ENCODE peak calls at places on chromosome 20, in nine cellular contexts. One of them, this sample, is unnamed.

GRCh38 chr20:32752458-32753250 is 9.4 kb upstream of the COMMD7 start:
- DNase-seq in testis: no peak
- DNase-seq in upper lobe of right lung: no peak
- DNase-seq in hepatocyte: no peak
- DNase-seq in GM12878: no peak
- DNase-seq in CD8-positive, alpha-beta memory T cell: no peak
- DNase-seq in NB4: peak; percentile 57
- DNase-seq in GM12865: no peak
- DNase-seq in BJ: no peak
- DNase-seq in this sample: no peak

GRCh38 chr20:59063358-59064213 is 21.0 kb upstream of the PRELID3B start:
- DNase-seq in testis: no peak
- DNase-seq in upper lobe of right lung: no peak
- DNase-seq in hepatocyte: peak; percentile 57
- DNase-seq in GM12878: no peak
- DNase-seq in CD8-positive, alpha-beta memory T cell: no peak
- DNase-seq in NB4: no peak
- DNase-seq in GM12865: no peak
- DNase-seq in BJ: no peak
- DNase-seq in this sample: no peak

GRCh38 chr20:5973971-5974370 is 23.5 kb downstream of the MCM8 start:
- DNase-seq in testis: no peak
- DNase-seq in upper lobe of right lung: no peak
- DNase-seq in hepatocyte: no peak
- DNase-seq in GM12878: no peak
- DNase-seq in CD8-positive, alpha-beta memory T cell: no peak
- DNase-seq in NB4: peak; percentile 68
- DNase-seq in GM12865: no peak
- DNase-seq in BJ: no peak
- DNase-seq in this sample: no peak

GRCh38 chr20:53652090-53652858 is 58.6 kb upstream of the ZNF217 start:
- DNase-seq in testis: no peak
- DNase-seq in upper lobe of right lung: no peak
- DNase-seq in hepatocyte: peak; percentile 72
- DNase-seq in GM12878: peak; percentile 93
- DNase-seq in CD8-positive, alpha-beta memory T cell: no peak
- DNase-seq in NB4: peak; percentile 78
- DNase-seq in GM12865: peak; percentile 91
- DNase-seq in BJ: no peak
- DNase-seq in this sample: no peak

GRCh38 chr20:25178563-25179438 is 16.7 kb upstream of the ENTPD6 start:
- DNase-seq in testis: no peak
- DNase-seq in upper lobe of right lung: peak; percentile 74
- DNase-seq in hepatocyte: peak; percentile 62
- DNase-seq in GM12878: no peak
- DNase-seq in CD8-positive, alpha-beta memory T cell: no peak
- DNase-seq in NB4: peak; percentile 56
- DNase-seq in GM12865: peak; percentile 47
- DNase-seq in BJ: peak; percentile 55
- DNase-seq in this sample: peak; percentile 69

GRCh38 chr20:25219365-25219764 is 23.9 kb downstream of the ENTPD6 start:
- DNase-seq in testis: no peak
- DNase-seq in upper lobe of right lung: no peak
- DNase-seq in hepatocyte: no peak
- DNase-seq in GM12878: no peak
- DNase-seq in CD8-positive, alpha-beta memory T cell: no peak
- DNase-seq in NB4: no peak
- DNase-seq in GM12865: no peak
- DNase-seq in BJ: no peak
- DNase-seq in this sample: no peak

GRCh38 chr20:35226775-35227681 is 538 bp downstream of the MMP24 start:
- DNase-seq in testis: peak; percentile 52
- DNase-seq in upper lobe of right lung: peak; percentile 76
- DNase-seq in hepatocyte: peak; percentile 78
- DNase-seq in GM12878: no peak
- DNase-seq in CD8-positive, alpha-beta memory T cell: peak; percentile 16
- DNase-seq in NB4: peak; percentile 48
- DNase-seq in GM12865: peak; percentile 16
- DNase-seq in BJ: no peak
- DNase-seq in this sample: peak; percentile 58

GRCh38 chr20:431012-431904 is 23.2 kb downstream of the RBCK1 start:
- DNase-seq in testis: peak; percentile 83
- DNase-seq in upper lobe of right lung: no peak
- DNase-seq in hepatocyte: peak; percentile 81
- DNase-seq in GM12878: no peak
- DNase-seq in CD8-positive, alpha-beta memory T cell: no peak
- DNase-seq in NB4: peak; percentile 86
- DNase-seq in GM12865: peak; percentile 71
- DNase-seq in BJ: no peak
- DNase-seq in this sample: no peak

GRCh38 chr20:43554369-43554768 is 4.5 kb upstream of the SGK2 start:
- DNase-seq in testis: no peak
- DNase-seq in upper lobe of right lung: no peak
- DNase-seq in hepatocyte: no peak
- DNase-seq in GM12878: no peak
- DNase-seq in CD8-positive, alpha-beta memory T cell: no peak
- DNase-seq in NB4: no peak
- DNase-seq in GM12865: no peak
- DNase-seq in BJ: no peak
- DNase-seq in this sample: no peak

GRCh38 chr20:4967752-4968477 is 33.4 kb downstream of the SLC23A2 start:
- DNase-seq in testis: no peak
- DNase-seq in upper lobe of right lung: no peak
- DNase-seq in hepatocyte: no peak
- DNase-seq in GM12878: no peak
- DNase-seq in CD8-positive, alpha-beta memory T cell: no peak
- DNase-seq in NB4: no peak
- DNase-seq in GM12865: no peak
- DNase-seq in BJ: no peak
- DNase-seq in this sample: no peak

GRCh38 chr20:4100679-4101078 is 85.3 kb upstream of the RNF24 start:
- DNase-seq in testis: no peak
- DNase-seq in upper lobe of right lung: no peak
- DNase-seq in hepatocyte: no peak
- DNase-seq in GM12878: no peak
- DNase-seq in CD8-positive, alpha-beta memory T cell: no peak
- DNase-seq in NB4: no peak
- DNase-seq in GM12865: no peak
- DNase-seq in BJ: no peak
- DNase-seq in this sample: no peak

GRCh38 chr20:23327617-23328333 is 22.8 kb upstream of the NXT1 start:
- DNase-seq in testis: no peak
- DNase-seq in upper lobe of right lung: peak; percentile 31
- DNase-seq in hepatocyte: no peak
- DNase-seq in GM12878: no peak
- DNase-seq in CD8-positive, alpha-beta memory T cell: no peak
- DNase-seq in NB4: no peak
- DNase-seq in GM12865: no peak
- DNase-seq in BJ: no peak
- DNase-seq in this sample: no peak

GRCh38 chr20:20457392-20458126 is 89.7 kb downstream of the INSM1 start:
- DNase-seq in testis: no peak
- DNase-seq in upper lobe of right lung: no peak
- DNase-seq in hepatocyte: no peak
- DNase-seq in GM12878: no peak
- DNase-seq in CD8-positive, alpha-beta memory T cell: no peak
- DNase-seq in NB4: no peak
- DNase-seq in GM12865: no peak
- DNase-seq in BJ: no peak
- DNase-seq in this sample: no peak

GRCh38 chr20:64219202-64219601 is 36.3 kb upstream of the PCMTD2 start:
- DNase-seq in testis: no peak
- DNase-seq in upper lobe of right lung: no peak
- DNase-seq in hepatocyte: no peak
- DNase-seq in GM12878: no peak
- DNase-seq in CD8-positive, alpha-beta memory T cell: no peak
- DNase-seq in NB4: no peak
- DNase-seq in GM12865: no peak
- DNase-seq in BJ: no peak
- DNase-seq in this sample: no peak

GRCh38 chr20:17963114-17963897 is 5.3 kb downstream of the SNX5 start:
- DNase-seq in testis: no peak
- DNase-seq in upper lobe of right lung: no peak
- DNase-seq in hepatocyte: no peak
- DNase-seq in GM12878: no peak
- DNase-seq in CD8-positive, alpha-beta memory T cell: no peak
- DNase-seq in NB4: no peak
- DNase-seq in GM12865: no peak
- DNase-seq in BJ: no peak
- DNase-seq in this sample: no peak
- H3K4me3 ChIP-seq in testis: no peak overlapping the region
- H3K4me3 ChIP-seq in upper lobe of right lung: no peak overlapping the region
- H3K4me3 ChIP-seq in hepatocyte: no peak overlapping the region
- H3K4me3 ChIP-seq in GM12878: peak overlapping the region; percentile 86
- H3K4me3 ChIP-seq in CD8-positive, alpha-beta memory T cell: no peak overlapping the region
- H3K4me3 ChIP-seq in NB4: peak overlapping the region; percentile 97
- H3K4me3 ChIP-seq in GM12865: peak overlapping the region; percentile 71
- H3K4me3 ChIP-seq in BJ: no peak overlapping the region
- H3K4me3 ChIP-seq in this sample: no peak overlapping the region

GRCh38 chr20:37518606-37519507 is 2.2 kb upstream of the NNAT start:
- DNase-seq in testis: no peak
- DNase-seq in upper lobe of right lung: peak; percentile 72
- DNase-seq in hepatocyte: no peak
- DNase-seq in GM12878: no peak
- DNase-seq in CD8-positive, alpha-beta memory T cell: no peak
- DNase-seq in NB4: no peak
- DNase-seq in GM12865: no peak
- DNase-seq in BJ: no peak
- DNase-seq in this sample: peak; percentile 60

GRCh38 chr20:37519508-37520416 is 1.3 kb upstream of the NNAT start:
- DNase-seq in testis: no peak
- DNase-seq in upper lobe of right lung: no peak
- DNase-seq in hepatocyte: no peak
- DNase-seq in GM12878: no peak
- DNase-seq in CD8-positive, alpha-beta memory T cell: no peak
- DNase-seq in NB4: peak; percentile 80
- DNase-seq in GM12865: no peak
- DNase-seq in BJ: no peak
- DNase-seq in this sample: no peak

GRCh38 chr20:37517371-37517748 is 3.7 kb upstream of the NNAT start:
- DNase-seq in testis: no peak
- DNase-seq in upper lobe of right lung: no peak
- DNase-seq in hepatocyte: no peak
- DNase-seq in GM12878: no peak
- DNase-seq in CD8-positive, alpha-beta memory T cell: no peak
- DNase-seq in NB4: no peak
- DNase-seq in GM12865: no peak
- DNase-seq in BJ: no peak
- DNase-seq in this sample: no peak

GRCh38 chr20:37516697-37517370 is 4.2 kb upstream of the NNAT start:
- DNase-seq in testis: no peak
- DNase-seq in upper lobe of right lung: no peak
- DNase-seq in hepatocyte: peak; percentile 63
- DNase-seq in GM12878: no peak
- DNase-seq in CD8-positive, alpha-beta memory T cell: no peak
- DNase-seq in NB4: no peak
- DNase-seq in GM12865: no peak
- DNase-seq in BJ: no peak
- DNase-seq in this sample: no peak

DNA sequence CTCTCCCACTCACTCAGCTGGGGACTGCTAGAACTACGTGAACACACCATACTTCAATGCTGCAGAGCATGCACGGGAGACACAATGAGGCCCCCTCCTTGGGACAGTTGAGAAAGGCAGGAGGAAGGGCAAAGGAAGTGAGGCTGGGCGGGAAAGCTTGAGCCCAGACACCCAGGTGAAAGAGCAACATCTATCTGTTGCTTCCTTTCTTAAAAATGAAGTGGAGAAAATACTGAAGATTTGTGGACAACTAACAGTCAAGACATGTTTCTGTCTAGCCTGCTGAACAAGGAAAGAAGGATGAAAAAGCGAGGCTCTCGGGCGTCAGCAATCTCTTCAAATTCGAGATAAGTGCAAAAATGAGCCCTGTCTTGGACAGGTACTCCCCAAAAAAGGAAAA is 3.0 kb upstream of the NNAT start:
- DNase-seq in testis: no peak
- DNase-seq in upper lobe of right lung: no peak
- DNase-seq in hepatocyte: no peak
- DNase-seq in GM12878: no peak
- DNase-seq in CD8-positive, alpha-beta memory T cell: no peak
- DNase-seq in NB4: no peak
- DNase-seq in GM12865: no peak
- DNase-seq in BJ: no peak
- DNase-seq in this sample: no peak
- H3K4me3 ChIP-seq in testis: no peak overlapping the region
- H3K4me3 ChIP-seq in upper lobe of right lung: no peak overlapping the region
- H3K4me3 ChIP-seq in hepatocyte: no peak overlapping the region
- H3K4me3 ChIP-seq in GM12878: no peak overlapping the region
- H3K4me3 ChIP-seq in CD8-positive, alpha-beta memory T cell: no peak overlapping the region
- H3K4me3 ChIP-seq in NB4: no peak overlapping the region
- H3K4me3 ChIP-seq in GM12865: no peak overlapping the region
- H3K4me3 ChIP-seq in BJ: no peak overlapping the region
- H3K4me3 ChIP-seq in this sample: no peak overlapping the region

GRCh38 chr20:15986690-15987089 is 586.6 kb downstream of the KIF16B start:
- DNase-seq in testis: no peak
- DNase-seq in upper lobe of right lung: no peak
- DNase-seq in hepatocyte: no peak
- DNase-seq in GM12878: peak; percentile 72
- DNase-seq in CD8-positive, alpha-beta memory T cell: no peak
- DNase-seq in NB4: no peak
- DNase-seq in GM12865: peak; percentile 82
- DNase-seq in BJ: no peak
- DNase-seq in this sample: no peak

GRCh38 chr20:15991279-15991678 is 582.0 kb downstream of the KIF16B start:
- DNase-seq in testis: no peak
- DNase-seq in upper lobe of right lung: no peak
- DNase-seq in hepatocyte: no peak
- DNase-seq in GM12878: no peak
- DNase-seq in CD8-positive, alpha-beta memory T cell: no peak
- DNase-seq in NB4: no peak
- DNase-seq in GM12865: no peak
- DNase-seq in BJ: no peak
- DNase-seq in this sample: no peak

DNA sequence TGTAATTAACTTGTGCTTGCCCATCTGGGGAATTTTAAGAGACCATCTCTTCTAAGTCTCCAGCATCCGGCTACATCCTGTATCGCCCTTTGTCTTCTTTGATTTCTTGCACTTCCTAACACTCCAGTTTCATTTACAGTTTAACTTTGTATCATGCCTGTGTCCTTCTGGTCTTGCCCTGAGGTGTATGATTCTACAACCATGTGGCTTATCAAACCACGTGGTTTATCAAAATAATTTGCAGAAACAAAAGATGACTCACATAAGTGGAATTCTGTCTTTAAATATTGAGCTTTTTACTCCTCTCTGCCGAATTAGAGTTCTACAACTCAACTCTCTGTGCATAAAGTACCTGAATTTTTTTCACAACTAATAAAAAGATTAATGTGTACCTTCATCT is 580.7 kb downstream of the KIF16B start:
- DNase-seq in testis: no peak
- DNase-seq in upper lobe of right lung: no peak
- DNase-seq in hepatocyte: no peak
- DNase-seq in GM12878: no peak
- DNase-seq in CD8-positive, alpha-beta memory T cell: no peak
- DNase-seq in NB4: no peak
- DNase-seq in GM12865: no peak
- DNase-seq in BJ: no peak
- DNase-seq in this sample: no peak
- H3K4me3 ChIP-seq in testis: no peak overlapping the region
- H3K4me3 ChIP-seq in upper lobe of right lung: no peak overlapping the region
- H3K4me3 ChIP-seq in hepatocyte: no peak overlapping the region
- H3K4me3 ChIP-seq in GM12878: no peak overlapping the region
- H3K4me3 ChIP-seq in CD8-positive, alpha-beta memory T cell: no peak overlapping the region
- H3K4me3 ChIP-seq in NB4: no peak overlapping the region
- H3K4me3 ChIP-seq in GM12865: no peak overlapping the region
- H3K4me3 ChIP-seq in BJ: no peak overlapping the region
- H3K4me3 ChIP-seq in this sample: no peak overlapping the region

GRCh38 chr20:57563522-57563921 is 2.6 kb downstream of the PCK1 start:
- DNase-seq in testis: no peak
- DNase-seq in upper lobe of right lung: no peak
- DNase-seq in hepatocyte: no peak
- DNase-seq in GM12878: no peak
- DNase-seq in CD8-positive, alpha-beta memory T cell: no peak
- DNase-seq in NB4: no peak
- DNase-seq in GM12865: no peak
- DNase-seq in BJ: no peak
- DNase-seq in this sample: no peak
- H3K4me3 ChIP-seq in testis: no peak overlapping the region
- H3K4me3 ChIP-seq in upper lobe of right lung: no peak overlapping the region
- H3K4me3 ChIP-seq in hepatocyte: no peak overlapping the region
- H3K4me3 ChIP-seq in GM12878: no peak overlapping the region
- H3K4me3 ChIP-seq in CD8-positive, alpha-beta memory T cell: no peak overlapping the region
- H3K4me3 ChIP-seq in NB4: no peak overlapping the region
- H3K4me3 ChIP-seq in GM12865: no peak overlapping the region
- H3K4me3 ChIP-seq in BJ: no peak overlapping the region
- H3K4me3 ChIP-seq in this sample: no peak overlapping the region